ENCODE peak calls at places on chromosome 6, in nine cellular contexts. One of them, this sample, is unnamed.
A peak's percentile ranks its signal among the peaks of the same experiment; 100 is the strongest.

GRCh38 chr6:15874821-15875220 is 212.0 kb upstream of the DTNBP1 start:
- DNase-seq in brain microvascular endothelial cell: peak; percentile 36
- DNase-seq in GM23248: peak; percentile 78
- DNase-seq in stomach: no peak
- DNase-seq in psoas muscle: no peak
- DNase-seq in cardiac muscle cell: no peak
- DNase-seq in ovary: no peak
- DNase-seq in heart right ventricle: no peak
- DNase-seq in aorta: no peak
- DNase-seq in this sample: no peak

GRCh38 chr6:100726741-100727140 is 154.4 kb downstream of the ASCC3 start:
- DNase-seq in brain microvascular endothelial cell: no peak
- DNase-seq in GM23248: peak; percentile 8
- DNase-seq in stomach: no peak
- DNase-seq in psoas muscle: no peak
- DNase-seq in cardiac muscle cell: no peak
- DNase-seq in ovary: no peak
- DNase-seq in heart right ventricle: no peak
- DNase-seq in aorta: no peak
- DNase-seq in this sample: no peak

GRCh38 chr6:43532201-43532600 is 15.3 kb downstream of the POLR1C start:
- DNase-seq in brain microvascular endothelial cell: no peak
- DNase-seq in GM23248: peak; percentile 51
- DNase-seq in stomach: no peak
- DNase-seq in psoas muscle: no peak
- DNase-seq in cardiac muscle cell: no peak
- DNase-seq in ovary: no peak
- DNase-seq in heart right ventricle: no peak
- DNase-seq in aorta: no peak
- DNase-seq in this sample: no peak

GRCh38 chr6:20564777-20565176 is 30.5 kb downstream of the CDKAL1 start:
- DNase-seq in brain microvascular endothelial cell: no peak
- DNase-seq in GM23248: no peak
- DNase-seq in stomach: no peak
- DNase-seq in psoas muscle: no peak
- DNase-seq in cardiac muscle cell: no peak
- DNase-seq in ovary: no peak
- DNase-seq in heart right ventricle: no peak
- DNase-seq in aorta: no peak
- DNase-seq in this sample: no peak

GRCh38 chr6:37535701-37536461 is 36.2 kb upstream of the CCDC167 start:
- DNase-seq in brain microvascular endothelial cell: no peak
- DNase-seq in GM23248: peak; percentile 35
- DNase-seq in stomach: peak; percentile 28
- DNase-seq in psoas muscle: no peak
- DNase-seq in cardiac muscle cell: peak; percentile 52
- DNase-seq in ovary: no peak
- DNase-seq in heart right ventricle: no peak
- DNase-seq in aorta: no peak
- DNase-seq in this sample: peak; percentile 44

GRCh38 chr6:143125896-143126573 is 65.3 kb downstream of the AIG1 start:
- DNase-seq in brain microvascular endothelial cell: peak; percentile 68
- DNase-seq in GM23248: no peak
- DNase-seq in stomach: no peak
- DNase-seq in psoas muscle: no peak
- DNase-seq in cardiac muscle cell: no peak
- DNase-seq in ovary: no peak
- DNase-seq in heart right ventricle: no peak
- DNase-seq in aorta: no peak
- DNase-seq in this sample: no peak

GRCh38 chr6:133240511-133241087 is 558 bp upstream of the EYA4 start:
- DNase-seq in brain microvascular endothelial cell: no peak
- DNase-seq in GM23248: no peak
- DNase-seq in stomach: no peak
- DNase-seq in psoas muscle: peak; percentile 80
- DNase-seq in cardiac muscle cell: peak; percentile 46
- DNase-seq in ovary: no peak
- DNase-seq in heart right ventricle: peak; percentile 25
- DNase-seq in aorta: peak; percentile 70
- DNase-seq in this sample: no peak

GRCh38 chr6:165728196-165728595 is 65.2 kb upstream of the PDE10A start:
- DNase-seq in brain microvascular endothelial cell: no peak
- DNase-seq in GM23248: no peak
- DNase-seq in stomach: no peak
- DNase-seq in psoas muscle: no peak
- DNase-seq in cardiac muscle cell: no peak
- DNase-seq in ovary: no peak
- DNase-seq in heart right ventricle: no peak
- DNase-seq in aorta: no peak
- DNase-seq in this sample: no peak

GRCh38 chr6:45590225-45590624 is 212.5 kb upstream of the SUPT3H start:
- DNase-seq in brain microvascular endothelial cell: peak; percentile 20
- DNase-seq in GM23248: peak; percentile 75
- DNase-seq in stomach: no peak
- DNase-seq in psoas muscle: no peak
- DNase-seq in cardiac muscle cell: no peak
- DNase-seq in ovary: no peak
- DNase-seq in heart right ventricle: no peak
- DNase-seq in aorta: no peak
- DNase-seq in this sample: no peak

GRCh38 chr6:33819021-33819420 is 15.2 kb upstream of the MLN start:
- DNase-seq in brain microvascular endothelial cell: no peak
- DNase-seq in GM23248: no peak
- DNase-seq in stomach: no peak
- DNase-seq in psoas muscle: no peak
- DNase-seq in cardiac muscle cell: no peak
- DNase-seq in ovary: no peak
- DNase-seq in heart right ventricle: no peak
- DNase-seq in aorta: no peak
- DNase-seq in this sample: no peak

GRCh38 chr6:38234934-38235678 is 404.6 kb downstream of the BTBD9 start:
- DNase-seq in brain microvascular endothelial cell: no peak
- DNase-seq in GM23248: no peak
- DNase-seq in stomach: no peak
- DNase-seq in psoas muscle: no peak
- DNase-seq in cardiac muscle cell: no peak
- DNase-seq in ovary: no peak
- DNase-seq in heart right ventricle: no peak
- DNase-seq in aorta: no peak
- DNase-seq in this sample: no peak

GRCh38 chr6:107666084-107666981 is 157.8 kb downstream of the SCML4 start:
- DNase-seq in brain microvascular endothelial cell: peak; percentile 72
- DNase-seq in GM23248: no peak
- DNase-seq in stomach: no peak
- DNase-seq in psoas muscle: peak; percentile 54
- DNase-seq in cardiac muscle cell: no peak
- DNase-seq in ovary: no peak
- DNase-seq in heart right ventricle: no peak
- DNase-seq in aorta: no peak
- DNase-seq in this sample: no peak

GRCh38 chr6:116221067-116221466 is 32.8 kb downstream of the TSPYL4 start:
- DNase-seq in brain microvascular endothelial cell: no peak
- DNase-seq in GM23248: peak; percentile 70
- DNase-seq in stomach: no peak
- DNase-seq in psoas muscle: no peak
- DNase-seq in cardiac muscle cell: no peak
- DNase-seq in ovary: no peak
- DNase-seq in heart right ventricle: no peak
- DNase-seq in aorta: no peak
- DNase-seq in this sample: no peak

GRCh38 chr6:37517411-37517812 is 17.7 kb upstream of the CCDC167 start:
- DNase-seq in brain microvascular endothelial cell: no peak
- DNase-seq in GM23248: peak; percentile 61
- DNase-seq in stomach: no peak
- DNase-seq in psoas muscle: no peak
- DNase-seq in cardiac muscle cell: no peak
- DNase-seq in ovary: no peak
- DNase-seq in heart right ventricle: no peak
- DNase-seq in aorta: no peak
- DNase-seq in this sample: no peak

GRCh38 chr6:26025894-26026832 is 61.1 kb upstream of the HFE start:
- DNase-seq in brain microvascular endothelial cell: peak; percentile 97
- DNase-seq in GM23248: peak; percentile 97
- DNase-seq in stomach: peak; percentile 97
- DNase-seq in psoas muscle: peak; percentile 92
- DNase-seq in cardiac muscle cell: peak; percentile 96
- DNase-seq in ovary: peak; percentile 97
- DNase-seq in heart right ventricle: peak; percentile 96
- DNase-seq in aorta: peak; percentile 98
- DNase-seq in this sample: peak; percentile 99

GRCh38 chr6:151292974-151293373 is 53.2 kb downstream of the AKAP12 start:
- DNase-seq in brain microvascular endothelial cell: no peak
- DNase-seq in GM23248: no peak
- DNase-seq in stomach: no peak
- DNase-seq in psoas muscle: no peak
- DNase-seq in cardiac muscle cell: no peak
- DNase-seq in ovary: no peak
- DNase-seq in heart right ventricle: no peak
- DNase-seq in aorta: no peak
- DNase-seq in this sample: no peak

GRCh38 chr6:16704706-16705402 is 56.4 kb downstream of the ATXN1 start:
- DNase-seq in brain microvascular endothelial cell: peak; percentile 69
- DNase-seq in GM23248: peak; percentile 72
- DNase-seq in stomach: no peak
- DNase-seq in psoas muscle: no peak
- DNase-seq in cardiac muscle cell: peak; percentile 42
- DNase-seq in ovary: no peak
- DNase-seq in heart right ventricle: no peak
- DNase-seq in aorta: no peak
- DNase-seq in this sample: no peak

GRCh38 chr6:54282186-54282585 is 26.1 kb upstream of the TINAG start:
- DNase-seq in brain microvascular endothelial cell: peak; percentile 30
- DNase-seq in GM23248: peak; percentile 83
- DNase-seq in stomach: no peak
- DNase-seq in psoas muscle: no peak
- DNase-seq in cardiac muscle cell: no peak
- DNase-seq in ovary: no peak
- DNase-seq in heart right ventricle: no peak
- DNase-seq in aorta: no peak
- DNase-seq in this sample: no peak

GRCh38 chr6:96975848-96976247 is 51.3 kb downstream of the KLHL32 start:
- DNase-seq in brain microvascular endothelial cell: no peak
- DNase-seq in GM23248: no peak
- DNase-seq in stomach: no peak
- DNase-seq in psoas muscle: no peak
- DNase-seq in cardiac muscle cell: no peak
- DNase-seq in ovary: no peak
- DNase-seq in heart right ventricle: no peak
- DNase-seq in aorta: no peak
- DNase-seq in this sample: no peak
- H3K27ac ChIP-seq in brain microvascular endothelial cell: no peak overlapping the region
- H3K27ac ChIP-seq in GM23248: no peak overlapping the region
- H3K27ac ChIP-seq in stomach: no peak overlapping the region
- H3K27ac ChIP-seq in psoas muscle: no peak overlapping the region
- H3K27ac ChIP-seq in cardiac muscle cell: no peak overlapping the region
- H3K27ac ChIP-seq in ovary: no peak overlapping the region
- H3K27ac ChIP-seq in heart right ventricle: no peak overlapping the region
- H3K27ac ChIP-seq in aorta: no peak overlapping the region
- H3K27ac ChIP-seq in this sample: no peak overlapping the region

DNA sequence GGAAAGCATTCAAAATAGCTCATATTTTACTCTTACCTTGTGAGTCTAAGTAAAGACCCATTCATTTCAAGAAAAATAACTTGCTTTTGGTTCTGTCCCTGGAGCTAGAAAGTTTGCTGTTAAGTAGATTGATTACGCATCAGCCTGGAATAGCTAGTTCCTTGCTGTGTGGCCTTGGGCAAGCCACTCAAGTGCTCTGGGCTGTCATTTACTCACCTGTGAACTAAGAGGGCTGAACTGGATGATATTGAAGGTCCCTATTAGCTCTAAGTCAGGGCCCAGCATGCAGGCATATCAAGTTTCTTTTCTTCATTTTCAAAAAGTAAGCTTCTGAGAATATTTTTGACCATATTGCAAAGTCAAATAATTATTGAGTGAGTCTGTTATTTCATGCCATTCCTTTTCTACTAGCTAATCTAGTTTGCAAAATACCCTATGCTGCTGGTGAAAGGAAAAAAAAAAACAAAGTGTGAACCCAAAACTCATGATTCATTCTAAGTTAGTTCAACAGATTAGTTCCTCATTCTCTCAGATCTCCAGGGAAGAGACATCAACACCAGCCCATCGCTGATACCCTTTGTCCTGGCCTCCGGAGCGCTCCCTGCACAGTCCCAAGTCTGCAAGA is 106.5 kb upstream of the GMDS start:
- DNase-seq in brain microvascular endothelial cell: peak; percentile 40
- DNase-seq in GM23248: peak; percentile 81
- DNase-seq in stomach: no peak
- DNase-seq in psoas muscle: no peak
- DNase-seq in cardiac muscle cell: no peak
- DNase-seq in ovary: no peak
- DNase-seq in heart right ventricle: no peak
- DNase-seq in aorta: no peak
- DNase-seq in this sample: no peak
- H3K27me3 ChIP-seq in brain microvascular endothelial cell: no peaks in the 10 kb centered on the region
- H3K27me3 ChIP-seq in GM23248: no peaks in the 10 kb centered on the region
- H3K27me3 ChIP-seq in stomach: no peaks in the 10 kb centered on the region
- H3K27me3 ChIP-seq in psoas muscle: no peaks in the 10 kb centered on the region
- H3K27me3 ChIP-seq in cardiac muscle cell: peaks cover 5% of the 10 kb centered on the region
- H3K27me3 ChIP-seq in ovary: no peaks in the 10 kb centered on the region
- H3K27me3 ChIP-seq in heart right ventricle: no peaks in the 10 kb centered on the region
- H3K27me3 ChIP-seq in aorta: no peaks in the 10 kb centered on the region
- H3K27me3 ChIP-seq in this sample: no peaks in the 10 kb centered on the region

GRCh38 chr6:111677186-111677990 is 71.7 kb upstream of the TRAF3IP2 start:
- DNase-seq in brain microvascular endothelial cell: no peak
- DNase-seq in GM23248: no peak
- DNase-seq in stomach: no peak
- DNase-seq in psoas muscle: no peak
- DNase-seq in cardiac muscle cell: no peak
- DNase-seq in ovary: no peak
- DNase-seq in heart right ventricle: no peak
- DNase-seq in aorta: no peak
- DNase-seq in this sample: no peak
- H3K4me3 ChIP-seq in brain microvascular endothelial cell: no peak overlapping the region
- H3K4me3 ChIP-seq in GM23248: no peak overlapping the region
- H3K4me3 ChIP-seq in stomach: no peak overlapping the region
- H3K4me3 ChIP-seq in psoas muscle: no peak overlapping the region
- H3K4me3 ChIP-seq in cardiac muscle cell: no peak overlapping the region
- H3K4me3 ChIP-seq in ovary: no peak overlapping the region
- H3K4me3 ChIP-seq in heart right ventricle: no peak overlapping the region
- H3K4me3 ChIP-seq in aorta: no peak overlapping the region
- H3K4me3 ChIP-seq in this sample: no peak overlapping the region

GRCh38 chr6:87115402-87116135 is 20.7 kb upstream of the CGA start:
- DNase-seq in brain microvascular endothelial cell: no peak
- DNase-seq in GM23248: no peak
- DNase-seq in stomach: no peak
- DNase-seq in psoas muscle: no peak
- DNase-seq in cardiac muscle cell: no peak
- DNase-seq in ovary: no peak
- DNase-seq in heart right ventricle: no peak
- DNase-seq in aorta: no peak
- DNase-seq in this sample: no peak

GRCh38 chr6:87118054-87118453 is 23.1 kb upstream of the CGA start:
- DNase-seq in brain microvascular endothelial cell: no peak
- DNase-seq in GM23248: no peak
- DNase-seq in stomach: no peak
- DNase-seq in psoas muscle: no peak
- DNase-seq in cardiac muscle cell: no peak
- DNase-seq in ovary: no peak
- DNase-seq in heart right ventricle: no peak
- DNase-seq in aorta: no peak
- DNase-seq in this sample: no peak

GRCh38 chr6:87122477-87122876 is 27.6 kb upstream of the CGA start:
- DNase-seq in brain microvascular endothelial cell: no peak
- DNase-seq in GM23248: no peak
- DNase-seq in stomach: no peak
- DNase-seq in psoas muscle: no peak
- DNase-seq in cardiac muscle cell: no peak
- DNase-seq in ovary: no peak
- DNase-seq in heart right ventricle: no peak
- DNase-seq in aorta: no peak
- DNase-seq in this sample: no peak

GRCh38 chr6:87116922-87117321 is 22.0 kb upstream of the CGA start:
- DNase-seq in brain microvascular endothelial cell: no peak
- DNase-seq in GM23248: no peak
- DNase-seq in stomach: no peak
- DNase-seq in psoas muscle: no peak
- DNase-seq in cardiac muscle cell: no peak
- DNase-seq in ovary: no peak
- DNase-seq in heart right ventricle: no peak
- DNase-seq in aorta: no peak
- DNase-seq in this sample: no peak
- H3K27ac ChIP-seq in brain microvascular endothelial cell: no peak overlapping the region
- H3K27ac ChIP-seq in GM23248: no peak overlapping the region
- H3K27ac ChIP-seq in stomach: no peak overlapping the region
- H3K27ac ChIP-seq in psoas muscle: no peak overlapping the region
- H3K27ac ChIP-seq in cardiac muscle cell: no peak overlapping the region
- H3K27ac ChIP-seq in ovary: no peak overlapping the region
- H3K27ac ChIP-seq in heart right ventricle: no peak overlapping the region
- H3K27ac ChIP-seq in aorta: no peak overlapping the region
- H3K27ac ChIP-seq in this sample: no peak overlapping the region